ENCODE peak calls at places on chromosomes 7 and 10, in ten cellular contexts. One of them, this sample, is unnamed.

GRCh38 chr10:95793401-95794045 is 37.6 kb downstream of the ENTPD1 start:
- DNase-seq in fibroblast of the aortic adventitia: no peak
- DNase-seq in fibroblast of lung: no peak
- DNase-seq in AG04450: no peak
- DNase-seq in SK-N-SH: no peak
- DNase-seq in colonic mucosa: peak; percentile 27
- DNase-seq in MM.1S: no peak
- DNase-seq in choroid plexus epithelial cell: no peak
- DNase-seq in WERI-Rb-1: no peak
- DNase-seq in lower lobe of right lung: peak; percentile 60
- DNase-seq in this sample: no peak

GRCh38 chr10:5419466-5420094 is 7.2 kb downstream of the NET1 start:
- DNase-seq in lower lobe of right lung: no peak
- DNase-seq in colonic mucosa: no peak
- DNase-seq in AG04450: no peak
- DNase-seq in WERI-Rb-1: no peak
- DNase-seq in fibroblast of lung: peak; percentile 71
- DNase-seq in MM.1S: no peak
- DNase-seq in SK-N-SH: no peak
- DNase-seq in fibroblast of the aortic adventitia: no peak
- DNase-seq in choroid plexus epithelial cell: peak; percentile 52
- DNase-seq in this sample: peak; percentile 21

GRCh38 chr10:11034762-11035161 is 17.1 kb downstream of the CELF2 start:
- DNase-seq in lower lobe of right lung: no peak
- DNase-seq in WERI-Rb-1: no peak
- DNase-seq in MM.1S: no peak
- DNase-seq in choroid plexus epithelial cell: no peak
- DNase-seq in colonic mucosa: no peak
- DNase-seq in fibroblast of lung: no peak
- DNase-seq in AG04450: no peak
- DNase-seq in fibroblast of the aortic adventitia: no peak
- DNase-seq in SK-N-SH: no peak
- DNase-seq in this sample: no peak

GRCh38 chr10:132977076-132977475 is 34.7 kb upstream of the CFAP46 start:
- DNase-seq in fibroblast of the aortic adventitia: no peak
- DNase-seq in MM.1S: no peak
- DNase-seq in SK-N-SH: no peak
- DNase-seq in choroid plexus epithelial cell: no peak
- DNase-seq in lower lobe of right lung: peak; percentile 44
- DNase-seq in AG04450: no peak
- DNase-seq in WERI-Rb-1: no peak
- DNase-seq in colonic mucosa: no peak
- DNase-seq in fibroblast of lung: no peak
- DNase-seq in this sample: no peak

GRCh38 chr7:99679032-99679399 is 780 bp downstream of the CYP3A5 start:
- DNase-seq in SK-N-SH: no peak
- DNase-seq in lower lobe of right lung: no peak
- DNase-seq in fibroblast of the aortic adventitia: no peak
- DNase-seq in MM.1S: no peak
- DNase-seq in colonic mucosa: peak; percentile 78
- DNase-seq in choroid plexus epithelial cell: peak; percentile 13
- DNase-seq in WERI-Rb-1: peak; percentile 20
- DNase-seq in AG04450: no peak
- DNase-seq in fibroblast of lung: peak; percentile 14
- DNase-seq in this sample: no peak

GRCh38 chr7:127928222-127928621 is 103.0 kb downstream of the LRRC4 start:
- DNase-seq in fibroblast of lung: no peak
- DNase-seq in WERI-Rb-1: no peak
- DNase-seq in choroid plexus epithelial cell: no peak
- DNase-seq in MM.1S: no peak
- DNase-seq in lower lobe of right lung: no peak
- DNase-seq in colonic mucosa: no peak
- DNase-seq in fibroblast of the aortic adventitia: no peak
- DNase-seq in AG04450: no peak
- DNase-seq in SK-N-SH: no peak
- DNase-seq in this sample: no peak

GRCh38 chr10:44240766-44241165 is 144.1 kb downstream of the CXCL12 start:
- DNase-seq in fibroblast of the aortic adventitia: peak; percentile 28
- DNase-seq in AG04450: no peak
- DNase-seq in MM.1S: no peak
- DNase-seq in colonic mucosa: no peak
- DNase-seq in choroid plexus epithelial cell: no peak
- DNase-seq in WERI-Rb-1: no peak
- DNase-seq in fibroblast of lung: peak; percentile 60
- DNase-seq in SK-N-SH: peak; percentile 0
- DNase-seq in lower lobe of right lung: no peak
- DNase-seq in this sample: no peak

GRCh38 chr10:78672898-78673297 is 395.9 kb upstream of the ZMIZ1 start:
- DNase-seq in fibroblast of the aortic adventitia: peak; percentile 38
- DNase-seq in lower lobe of right lung: no peak
- DNase-seq in colonic mucosa: no peak
- DNase-seq in choroid plexus epithelial cell: peak; percentile 6
- DNase-seq in MM.1S: no peak
- DNase-seq in AG04450: peak; percentile 16
- DNase-seq in fibroblast of lung: peak; percentile 77
- DNase-seq in WERI-Rb-1: no peak
- DNase-seq in SK-N-SH: no peak
- DNase-seq in this sample: no peak

GRCh38 chr10:129385600-129385999 is 81.4 kb upstream of the MGMT start:
- DNase-seq in choroid plexus epithelial cell: no peak
- DNase-seq in AG04450: no peak
- DNase-seq in colonic mucosa: no peak
- DNase-seq in lower lobe of right lung: no peak
- DNase-seq in fibroblast of the aortic adventitia: no peak
- DNase-seq in MM.1S: no peak
- DNase-seq in WERI-Rb-1: no peak
- DNase-seq in SK-N-SH: no peak
- DNase-seq in fibroblast of lung: no peak
- DNase-seq in this sample: no peak

GRCh38 chr7:116805100-116805544 is 57.3 kb upstream of the CAPZA2 start:
- DNase-seq in fibroblast of the aortic adventitia: peak; percentile 81
- DNase-seq in AG04450: peak; percentile 26
- DNase-seq in choroid plexus epithelial cell: peak; percentile 59
- DNase-seq in MM.1S: no peak
- DNase-seq in WERI-Rb-1: peak; percentile 52
- DNase-seq in SK-N-SH: peak; percentile 23
- DNase-seq in fibroblast of lung: peak; percentile 50
- DNase-seq in lower lobe of right lung: no peak
- DNase-seq in colonic mucosa: no peak
- DNase-seq in this sample: peak; percentile 46

GRCh38 chr7:43531700-43532099 is 51.2 kb upstream of the STK17A start:
- DNase-seq in WERI-Rb-1: peak; percentile 66
- DNase-seq in lower lobe of right lung: no peak
- DNase-seq in SK-N-SH: peak; percentile 87
- DNase-seq in fibroblast of the aortic adventitia: no peak
- DNase-seq in AG04450: no peak
- DNase-seq in fibroblast of lung: no peak
- DNase-seq in colonic mucosa: no peak
- DNase-seq in choroid plexus epithelial cell: no peak
- DNase-seq in MM.1S: no peak
- DNase-seq in this sample: no peak

GRCh38 chr7:118352854-118353453 is 128.4 kb downstream of the ANKRD7 start:
- DNase-seq in lower lobe of right lung: no peak
- DNase-seq in SK-N-SH: peak; percentile 16
- DNase-seq in WERI-Rb-1: no peak
- DNase-seq in colonic mucosa: no peak
- DNase-seq in AG04450: no peak
- DNase-seq in fibroblast of the aortic adventitia: peak; percentile 6
- DNase-seq in MM.1S: peak; percentile 60
- DNase-seq in fibroblast of lung: peak; percentile 18
- DNase-seq in choroid plexus epithelial cell: peak; percentile 36
- DNase-seq in this sample: peak; percentile 16

GRCh38 chr7:100476108-100476780 is 2.8 kb downstream of the TSC22D4 start:
- DNase-seq in choroid plexus epithelial cell: no peak
- DNase-seq in AG04450: no peak
- DNase-seq in colonic mucosa: no peak
- DNase-seq in fibroblast of lung: no peak
- DNase-seq in lower lobe of right lung: no peak
- DNase-seq in fibroblast of the aortic adventitia: no peak
- DNase-seq in MM.1S: no peak
- DNase-seq in SK-N-SH: peak; percentile 31
- DNase-seq in WERI-Rb-1: no peak
- DNase-seq in this sample: no peak

GRCh38 chr10:121978511-121978910 is 3.5 kb upstream of the NSMCE4A start:
- DNase-seq in colonic mucosa: no peak
- DNase-seq in fibroblast of the aortic adventitia: no peak
- DNase-seq in MM.1S: no peak
- DNase-seq in WERI-Rb-1: no peak
- DNase-seq in SK-N-SH: no peak
- DNase-seq in lower lobe of right lung: peak; percentile 82
- DNase-seq in choroid plexus epithelial cell: no peak
- DNase-seq in AG04450: no peak
- DNase-seq in fibroblast of lung: no peak
- DNase-seq in this sample: no peak

GRCh38 chr10:116685807-116686206 is 56.6 kb downstream of the HSPA12A start:
- DNase-seq in WERI-Rb-1: no peak
- DNase-seq in lower lobe of right lung: no peak
- DNase-seq in MM.1S: no peak
- DNase-seq in choroid plexus epithelial cell: no peak
- DNase-seq in fibroblast of the aortic adventitia: no peak
- DNase-seq in SK-N-SH: no peak
- DNase-seq in colonic mucosa: no peak
- DNase-seq in AG04450: no peak
- DNase-seq in fibroblast of lung: no peak
- DNase-seq in this sample: no peak

GRCh38 chr7:82257118-82257695 is 186.4 kb downstream of the CACNA2D1 start:
- DNase-seq in colonic mucosa: no peak
- DNase-seq in AG04450: no peak
- DNase-seq in SK-N-SH: no peak
- DNase-seq in choroid plexus epithelial cell: no peak
- DNase-seq in fibroblast of lung: no peak
- DNase-seq in fibroblast of the aortic adventitia: no peak
- DNase-seq in lower lobe of right lung: no peak
- DNase-seq in MM.1S: no peak
- DNase-seq in WERI-Rb-1: no peak
- DNase-seq in this sample: no peak

GRCh38 chr7:74375726-74376220 is 77.9 kb upstream of the GTF2IRD1 start:
- DNase-seq in SK-N-SH: peak; percentile 32
- DNase-seq in MM.1S: no peak
- DNase-seq in fibroblast of the aortic adventitia: no peak
- DNase-seq in choroid plexus epithelial cell: no peak
- DNase-seq in lower lobe of right lung: no peak
- DNase-seq in colonic mucosa: no peak
- DNase-seq in AG04450: no peak
- DNase-seq in fibroblast of lung: no peak
- DNase-seq in WERI-Rb-1: no peak
- DNase-seq in this sample: no peak

GRCh38 chr10:3100093-3100792 is 32.9 kb downstream of the PFKP start:
- DNase-seq in colonic mucosa: no peak
- DNase-seq in AG04450: no peak
- DNase-seq in SK-N-SH: no peak
- DNase-seq in MM.1S: no peak
- DNase-seq in lower lobe of right lung: no peak
- DNase-seq in fibroblast of lung: no peak
- DNase-seq in choroid plexus epithelial cell: no peak
- DNase-seq in WERI-Rb-1: no peak
- DNase-seq in fibroblast of the aortic adventitia: no peak
- DNase-seq in this sample: no peak

GRCh38 chr10:104485632-104486031 is 132.0 kb downstream of the CFAP58 start:
- DNase-seq in colonic mucosa: no peak
- DNase-seq in fibroblast of lung: no peak
- DNase-seq in choroid plexus epithelial cell: no peak
- DNase-seq in WERI-Rb-1: no peak
- DNase-seq in fibroblast of the aortic adventitia: no peak
- DNase-seq in AG04450: no peak
- DNase-seq in MM.1S: no peak
- DNase-seq in lower lobe of right lung: no peak
- DNase-seq in SK-N-SH: no peak
- DNase-seq in this sample: no peak
- TF ChIP-seq CTCF in colonic mucosa: no peak
- TF ChIP-seq CTCF in fibroblast of lung: no peak
- TF ChIP-seq CTCF in choroid plexus epithelial cell: no peak
- TF ChIP-seq CTCF in WERI-Rb-1: peak; percentile 40
- TF ChIP-seq CTCF in fibroblast of the aortic adventitia: no peak
- TF ChIP-seq CTCF in AG04450: no peak
- TF ChIP-seq CTCF in MM.1S: no peak
- TF ChIP-seq CTCF in lower lobe of right lung: no peak
- TF ChIP-seq CTCF in SK-N-SH: no peak
- TF ChIP-seq CTCF in this sample: peak; percentile 11

GRCh38 chr10:65423043-65423442 is 1502.8 kb upstream of the LRRTM3 start:
- DNase-seq in SK-N-SH: no peak
- DNase-seq in WERI-Rb-1: no peak
- DNase-seq in fibroblast of lung: no peak
- DNase-seq in fibroblast of the aortic adventitia: no peak
- DNase-seq in MM.1S: peak; percentile 75
- DNase-seq in colonic mucosa: no peak
- DNase-seq in AG04450: no peak
- DNase-seq in lower lobe of right lung: no peak
- DNase-seq in choroid plexus epithelial cell: no peak
- DNase-seq in this sample: no peak
- H3K4me3 ChIP-seq in SK-N-SH: no peak overlapping the region
- H3K4me3 ChIP-seq in WERI-Rb-1: no peak overlapping the region
- H3K4me3 ChIP-seq in fibroblast of lung: no peak overlapping the region
- H3K4me3 ChIP-seq in fibroblast of the aortic adventitia: no peak overlapping the region
- H3K4me3 ChIP-seq in MM.1S: peak overlapping the region; percentile 14
- H3K4me3 ChIP-seq in colonic mucosa: no peak overlapping the region
- H3K4me3 ChIP-seq in AG04450: no peak overlapping the region
- H3K4me3 ChIP-seq in lower lobe of right lung: no peak overlapping the region
- H3K4me3 ChIP-seq in choroid plexus epithelial cell: no peak overlapping the region
- H3K4me3 ChIP-seq in this sample: no peak overlapping the region

GRCh38 chr7:34493752-34494151 is 164.3 kb upstream of the NPSR1 start:
- DNase-seq in colonic mucosa: no peak
- DNase-seq in fibroblast of the aortic adventitia: no peak
- DNase-seq in MM.1S: no peak
- DNase-seq in WERI-Rb-1: no peak
- DNase-seq in SK-N-SH: no peak
- DNase-seq in choroid plexus epithelial cell: no peak
- DNase-seq in fibroblast of lung: no peak
- DNase-seq in AG04450: no peak
- DNase-seq in lower lobe of right lung: no peak
- DNase-seq in this sample: no peak

GRCh38 chr7:34501161-34501560 is 156.9 kb upstream of the NPSR1 start:
- DNase-seq in colonic mucosa: no peak
- DNase-seq in AG04450: no peak
- DNase-seq in fibroblast of the aortic adventitia: no peak
- DNase-seq in fibroblast of lung: no peak
- DNase-seq in lower lobe of right lung: no peak
- DNase-seq in choroid plexus epithelial cell: no peak
- DNase-seq in SK-N-SH: no peak
- DNase-seq in WERI-Rb-1: no peak
- DNase-seq in MM.1S: no peak
- DNase-seq in this sample: no peak

GRCh38 chr7:34491899-34492298 is 166.1 kb upstream of the NPSR1 start:
- DNase-seq in MM.1S: no peak
- DNase-seq in colonic mucosa: no peak
- DNase-seq in fibroblast of lung: no peak
- DNase-seq in SK-N-SH: no peak
- DNase-seq in choroid plexus epithelial cell: no peak
- DNase-seq in lower lobe of right lung: no peak
- DNase-seq in fibroblast of the aortic adventitia: no peak
- DNase-seq in WERI-Rb-1: no peak
- DNase-seq in AG04450: no peak
- DNase-seq in this sample: no peak

GRCh38 chr7:34497153-34497777 is 160.8 kb upstream of the NPSR1 start:
- DNase-seq in fibroblast of lung: no peak
- DNase-seq in lower lobe of right lung: no peak
- DNase-seq in colonic mucosa: no peak
- DNase-seq in choroid plexus epithelial cell: peak; percentile 19
- DNase-seq in fibroblast of the aortic adventitia: no peak
- DNase-seq in AG04450: no peak
- DNase-seq in WERI-Rb-1: peak; percentile 22
- DNase-seq in SK-N-SH: peak; percentile 15
- DNase-seq in MM.1S: no peak
- DNase-seq in this sample: peak; percentile 2
- TF ChIP-seq CTCF in fibroblast of lung: peak; percentile 7
- TF ChIP-seq CTCF in lower lobe of right lung: no peak
- TF ChIP-seq CTCF in colonic mucosa: no peak
- TF ChIP-seq CTCF in choroid plexus epithelial cell: peak; percentile 66
- TF ChIP-seq CTCF in fibroblast of the aortic adventitia: peak; percentile 23
- TF ChIP-seq CTCF in AG04450: peak; percentile 16
- TF ChIP-seq CTCF in WERI-Rb-1: peak; percentile 54
- TF ChIP-seq CTCF in SK-N-SH: peak; percentile 66
- TF ChIP-seq CTCF in MM.1S: peak; percentile 17
- TF ChIP-seq CTCF in this sample: peak; percentile 38

GRCh38 chr10:18094332-18094731 is 45.9 kb upstream of the CACNB2 start:
- DNase-seq in AG04450: no peak
- DNase-seq in fibroblast of the aortic adventitia: no peak
- DNase-seq in lower lobe of right lung: no peak
- DNase-seq in colonic mucosa: no peak
- DNase-seq in MM.1S: no peak
- DNase-seq in SK-N-SH: no peak
- DNase-seq in WERI-Rb-1: no peak
- DNase-seq in fibroblast of lung: no peak
- DNase-seq in choroid plexus epithelial cell: no peak
- DNase-seq in this sample: no peak
- H3K4me3 ChIP-seq in AG04450: no peak overlapping the region
- H3K4me3 ChIP-seq in fibroblast of the aortic adventitia: no peak overlapping the region
- H3K4me3 ChIP-seq in lower lobe of right lung: no peak overlapping the region
- H3K4me3 ChIP-seq in colonic mucosa: no peak overlapping the region
- H3K4me3 ChIP-seq in MM.1S: no peak overlapping the region
- H3K4me3 ChIP-seq in SK-N-SH: no peak overlapping the region
- H3K4me3 ChIP-seq in WERI-Rb-1: no peak overlapping the region
- H3K4me3 ChIP-seq in fibroblast of lung: no peak overlapping the region
- H3K4me3 ChIP-seq in choroid plexus epithelial cell: no peak overlapping the region
- H3K4me3 ChIP-seq in this sample: no peak overlapping the region

This sample was measured in cardiac fibroblast.